ENCODE peak calls at places on chromosomes 3 and 15, in four cellular contexts. One of them, this sample, is unnamed.

GRCh38 chr15:57025264-57025939 is 107.0 kb downstream of the TCF12 start:
- DNase-seq in AG10803: peak
- DNase-seq in AG04449: no peak
- DNase-seq in NCI-H69: no peak
- DNase-seq in this sample: no peak

GRCh38 chr3:46293035-46293724 is 50.9 kb downstream of the CCR3 start:
- DNase-seq in AG10803: no peak
- DNase-seq in AG04449: no peak
- DNase-seq in NCI-H69: no peak
- DNase-seq in this sample: no peak

GRCh38 chr3:70771426-70772147 is 459.1 kb upstream of the MDFIC2 start:
- DNase-seq in AG10803: peak
- DNase-seq in AG04449: no peak
- DNase-seq in NCI-H69: no peak
- DNase-seq in this sample: no peak

GRCh38 chr3:188266581-188267274 is 112.8 kb downstream of the LPP start:
- DNase-seq in AG10803: peak
- DNase-seq in AG04449: peak
- DNase-seq in NCI-H69: no peak
- DNase-seq in this sample: no peak

GRCh38 chr3:140219161-140219745 is 284.3 kb downstream of the CLSTN2 start:
- DNase-seq in AG10803: no peak
- DNase-seq in AG04449: no peak
- DNase-seq in NCI-H69: no peak
- DNase-seq in this sample: peak

GRCh38 chr15:97995192-97995591 is 34.7 kb downstream of the ARRDC4 start:
- DNase-seq in AG10803: no peak
- DNase-seq in AG04449: no peak
- DNase-seq in NCI-H69: no peak
- DNase-seq in this sample: no peak

GRCh38 chr15:99104788-99105515 is at the start of gene SYNM:
- DNase-seq in AG10803: peak
- DNase-seq in AG04449: no peak
- DNase-seq in NCI-H69: peak
- DNase-seq in this sample: peak

GRCh38 chr3:20121088-20121487 is 64.9 kb downstream of the SGO1 start:
- DNase-seq in AG10803: no peak
- DNase-seq in AG04449: no peak
- DNase-seq in NCI-H69: no peak
- DNase-seq in this sample: no peak

GRCh38 chr3:17894434-17895060 is 152.1 kb upstream of the TBC1D5 start:
- DNase-seq in AG10803: peak
- DNase-seq in AG04449: no peak
- DNase-seq in NCI-H69: peak
- DNase-seq in this sample: peak

GRCh38 chr15:67307156-67307555 is 52.6 kb downstream of the IQCH start:
- DNase-seq in AG10803: peak
- DNase-seq in AG04449: no peak
- DNase-seq in NCI-H69: no peak
- DNase-seq in this sample: no peak

GRCh38 chr3:55061619-55062018 is 133.8 kb upstream of the LRTM1 start:
- DNase-seq in AG10803: no peak
- DNase-seq in AG04449: no peak
- DNase-seq in NCI-H69: no peak
- DNase-seq in this sample: no peak

GRCh38 chr3:57095361-57095760 is 34.9 kb downstream of the SPATA12 start:
- DNase-seq in AG10803: peak
- DNase-seq in AG04449: no peak
- DNase-seq in NCI-H69: no peak
- DNase-seq in this sample: no peak

GRCh38 chr15:49101536-49101935 is 53.9 kb downstream of the COPS2 start:
- DNase-seq in AG10803: peak
- DNase-seq in AG04449: no peak
- DNase-seq in NCI-H69: no peak
- DNase-seq in this sample: no peak

GRCh38 chr15:40445411-40446055 is 4.8 kb downstream of the BAHD1 start:
- DNase-seq in AG10803: peak
- DNase-seq in AG04449: peak
- DNase-seq in NCI-H69: no peak
- DNase-seq in this sample: peak

GRCh38 chr3:155871746-155872158 is 1.3 kb downstream of the GMPS start:
- DNase-seq in AG10803: no peak
- DNase-seq in AG04449: no peak
- DNase-seq in NCI-H69: peak
- DNase-seq in this sample: no peak

GRCh38 chr3:127822166-127822835 is at the start of gene MGLL:
- DNase-seq in AG10803: peak
- DNase-seq in AG04449: no peak
- DNase-seq in NCI-H69: peak
- DNase-seq in this sample: peak

GRCh38 chr15:52040167-52040900 is 21.3 kb downstream of the MAPK6 start:
- DNase-seq in AG10803: no peak
- DNase-seq in AG04449: no peak
- DNase-seq in NCI-H69: peak
- DNase-seq in this sample: peak

GRCh38 chr3:128875556-128876120 is 3.8 kb upstream of the ACAD9 start:
- DNase-seq in AG10803: no peak
- DNase-seq in AG04449: no peak
- DNase-seq in NCI-H69: peak
- DNase-seq in this sample: peak

GRCh38 chr3:72347819-72348319 is 500.4 kb downstream of the SHQ1 start:
- DNase-seq in AG10803: peak
- DNase-seq in AG04449: no peak
- DNase-seq in NCI-H69: no peak
- DNase-seq in this sample: peak

GRCh38 chr3:153173758-153174516 is 11.9 kb downstream of the RAP2B start:
- DNase-seq in AG10803: peak
- DNase-seq in AG04449: peak
- DNase-seq in NCI-H69: peak
- DNase-seq in this sample: no peak

GRCh38 chr15:81411056-81411455 is 37.0 kb upstream of the TMC3 start:
- DNase-seq in AG10803: no peak
- DNase-seq in AG04449: no peak
- DNase-seq in NCI-H69: no peak
- DNase-seq in this sample: peak

GRCh38 chr3:17579289-17580031 is 163.0 kb downstream of the TBC1D5 start:
- DNase-seq in AG10803: no peak
- DNase-seq in AG04449: no peak
- DNase-seq in NCI-H69: peak
- DNase-seq in this sample: no peak

GRCh38 chr3:46693897-46694235 is 387 bp upstream of the ALS2CL start:
- DNase-seq in AG10803: no peak
- DNase-seq in AG04449: no peak
- DNase-seq in NCI-H69: no peak
- DNase-seq in this sample: peak

GRCh38 chr15:68586274-68586961 is 7.6 kb downstream of the CORO2B start:
- DNase-seq in AG10803: peak
- DNase-seq in AG04449: no peak
- DNase-seq in NCI-H69: peak
- DNase-seq in this sample: no peak

GRCh38 chr3:177538743-177539730 is 341.8 kb upstream of the TBL1XR1 start:
- DNase-seq in AG10803: no peak
- DNase-seq in AG04449: no peak
- DNase-seq in NCI-H69: no peak
- DNase-seq in this sample: no peak

GRCh38 chr3:194367992-194368841 is 1.3 kb downstream of the LRRC15 start:
- DNase-seq in AG10803: peak
- DNase-seq in AG04449: no peak
- DNase-seq in NCI-H69: peak
- DNase-seq in this sample: peak

GRCh38 chr3:165696496-165696895 is 140.7 kb downstream of the BCHE start:
- DNase-seq in AG10803: no peak
- DNase-seq in AG04449: no peak
- DNase-seq in NCI-H69: no peak
- DNase-seq in this sample: no peak

GRCh38 chr3:10683106-10683505 is 132.9 kb upstream of the SLC6A11 start:
- DNase-seq in AG10803: no peak
- DNase-seq in AG04449: no peak
- DNase-seq in NCI-H69: no peak
- DNase-seq in this sample: no peak

GRCh38 chr3:43144811-43145490 is 39.1 kb upstream of the POMGNT2 start:
- DNase-seq in AG10803: peak
- DNase-seq in AG04449: no peak
- DNase-seq in NCI-H69: no peak
- DNase-seq in this sample: no peak

GRCh38 chr15:100373037-100373896 is 31.5 kb upstream of the ADAMTS17 start:
- DNase-seq in AG10803: no peak
- DNase-seq in AG04449: no peak
- DNase-seq in NCI-H69: no peak
- DNase-seq in this sample: peak

GRCh38 chr3:52230889-52231499 is 5.5 kb upstream of the TLR9 start:
- DNase-seq in AG10803: no peak
- DNase-seq in AG04449: no peak
- DNase-seq in NCI-H69: no peak
- DNase-seq in this sample: no peak

GRCh38 chr15:70113304-70113700 is 15.6 kb upstream of the TLE3 start:
- DNase-seq in AG10803: no peak
- DNase-seq in AG04449: no peak
- DNase-seq in NCI-H69: no peak
- DNase-seq in this sample: peak

GRCh38 chr3:173153631-173154030 is 12.6 kb upstream of the SPATA16 start:
- DNase-seq in AG10803: no peak
- DNase-seq in AG04449: no peak
- DNase-seq in NCI-H69: no peak
- DNase-seq in this sample: no peak

GRCh38 chr3:27079427-27080105 is 289.6 kb downstream of the NEK10 start:
- DNase-seq in AG10803: peak
- DNase-seq in AG04449: no peak
- DNase-seq in NCI-H69: peak
- DNase-seq in this sample: peak

GRCh38 chr15:52021128-52021671 is 2.2 kb downstream of the MAPK6 start:
- DNase-seq in AG10803: peak
- DNase-seq in AG04449: peak
- DNase-seq in NCI-H69: peak
- DNase-seq in this sample: peak